ENCODE peak calls at places on chromosomes 1 and 21, in five cellular contexts. One of them, this sample, is unnamed.
A peak's percentile ranks its signal among the peaks of the same experiment; 100 is the strongest.

GRCh38 chr1:235074335-235075120 is 54.1 kb downstream of the TOMM20 start:
- DNase-seq in AG04450: no peak
- DNase-seq in CD8-positive, alpha-beta T cell: no peak
- DNase-seq in tibial nerve: no peak
- DNase-seq in GM23338: peak; percentile 20
- DNase-seq in this sample: no peak

GRCh38 chr1:24995121-24995520 is 65.0 kb upstream of the RUNX3 start:
- DNase-seq in GM23338: no peak
- DNase-seq in CD8-positive, alpha-beta T cell: no peak
- DNase-seq in AG04450: no peak
- DNase-seq in tibial nerve: no peak
- DNase-seq in this sample: no peak

GRCh38 chr1:101526813-101527212 is 290.0 kb downstream of the S1PR1 start:
- DNase-seq in AG04450: no peak
- DNase-seq in GM23338: no peak
- DNase-seq in CD8-positive, alpha-beta T cell: no peak
- DNase-seq in tibial nerve: no peak
- DNase-seq in this sample: no peak

GRCh38 chr1:78651247-78651646 is 1.6 kb downstream of the IFI44 start:
- DNase-seq in tibial nerve: peak; percentile 22
- DNase-seq in AG04450: no peak
- DNase-seq in CD8-positive, alpha-beta T cell: peak; percentile 59
- DNase-seq in GM23338: no peak
- DNase-seq in this sample: no peak

GRCh38 chr1:199054706-199055105 is 415.9 kb downstream of the PTPRC start:
- DNase-seq in GM23338: no peak
- DNase-seq in tibial nerve: no peak
- DNase-seq in CD8-positive, alpha-beta T cell: no peak
- DNase-seq in AG04450: no peak
- DNase-seq in this sample: no peak

GRCh38 chr1:91596474-91596873 is 95.8 kb downstream of the CDC7 start:
- DNase-seq in tibial nerve: no peak
- DNase-seq in CD8-positive, alpha-beta T cell: no peak
- DNase-seq in AG04450: no peak
- DNase-seq in GM23338: no peak
- DNase-seq in this sample: no peak

GRCh38 chr1:196577386-196577785 is 30.9 kb downstream of the KCNT2 start:
- DNase-seq in CD8-positive, alpha-beta T cell: no peak
- DNase-seq in tibial nerve: no peak
- DNase-seq in GM23338: peak; percentile 64
- DNase-seq in AG04450: no peak
- DNase-seq in this sample: no peak

GRCh38 chr21:14862794-14863720 is 201.7 kb downstream of the NRIP1 start:
- DNase-seq in CD8-positive, alpha-beta T cell: no peak
- DNase-seq in GM23338: peak; percentile 58
- DNase-seq in tibial nerve: no peak
- DNase-seq in AG04450: no peak
- DNase-seq in this sample: no peak

GRCh38 chr21:42918291-42918690 is 7.1 kb downstream of the ERVH48-1 start:
- DNase-seq in GM23338: no peak
- DNase-seq in CD8-positive, alpha-beta T cell: no peak
- DNase-seq in AG04450: no peak
- DNase-seq in tibial nerve: no peak
- DNase-seq in this sample: no peak

GRCh38 chr1:161068306-161069200 is 1.1 kb downstream of the ARHGAP30 start:
- DNase-seq in tibial nerve: peak; percentile 49
- DNase-seq in GM23338: peak; percentile 56
- DNase-seq in AG04450: no peak
- DNase-seq in CD8-positive, alpha-beta T cell: peak; percentile 85
- DNase-seq in this sample: no peak

GRCh38 chr1:90763506-90763905 is 46.4 kb upstream of the BARHL2 start:
- DNase-seq in CD8-positive, alpha-beta T cell: no peak
- DNase-seq in tibial nerve: no peak
- DNase-seq in GM23338: no peak
- DNase-seq in AG04450: no peak
- DNase-seq in this sample: no peak

GRCh38 chr1:42756956-42757891 is 9.6 kb downstream of the P3H1 start:
- DNase-seq in CD8-positive, alpha-beta T cell: no peak
- DNase-seq in AG04450: peak; percentile 39
- DNase-seq in GM23338: peak; percentile 91
- DNase-seq in tibial nerve: peak; percentile 15
- DNase-seq in this sample: peak; percentile 34

GRCh38 chr1:59971464-59971911 is 44.9 kb upstream of the CYP2J2 start:
- DNase-seq in GM23338: peak; percentile 86
- DNase-seq in CD8-positive, alpha-beta T cell: peak; percentile 64
- DNase-seq in AG04450: no peak
- DNase-seq in tibial nerve: peak; percentile 65
- DNase-seq in this sample: no peak

GRCh38 chr1:70966018-70966638 is 81.5 kb downstream of the PTGER3 start:
- DNase-seq in AG04450: no peak
- DNase-seq in CD8-positive, alpha-beta T cell: no peak
- DNase-seq in tibial nerve: no peak
- DNase-seq in GM23338: peak; percentile 14
- DNase-seq in this sample: no peak

DNA sequence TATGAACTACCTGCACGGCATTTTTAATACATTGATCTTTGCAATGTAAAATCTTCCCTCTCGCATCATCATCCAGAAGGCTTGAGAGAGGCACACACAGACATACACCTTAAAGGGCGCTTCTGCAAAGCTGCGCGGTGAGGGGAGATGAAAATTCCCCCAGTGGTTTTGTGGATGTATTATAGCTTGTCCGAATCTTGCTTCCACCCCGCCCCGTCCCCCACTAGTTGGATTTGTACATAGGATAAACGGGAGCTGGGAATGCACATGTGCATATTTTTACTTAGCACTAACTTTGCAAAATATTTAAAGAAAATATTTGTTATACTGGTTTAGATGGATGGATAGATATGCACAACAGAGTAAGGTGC is 542 bp upstream of the ASTN1 start:
- DNase-seq in tibial nerve: no peak
- DNase-seq in GM23338: no peak
- DNase-seq in CD8-positive, alpha-beta T cell: no peak
- DNase-seq in AG04450: no peak
- DNase-seq in this sample: no peak
- TF ChIP-seq CTCF in tibial nerve: no peak
- TF ChIP-seq CTCF in GM23338: no peak
- TF ChIP-seq CTCF in CD8-positive, alpha-beta T cell: no peak
- TF ChIP-seq CTCF in AG04450: no peak
- TF ChIP-seq CTCF in this sample: no peak

GRCh38 chr1:26019641-26020315 is 1.8 kb upstream of the EXTL1 start:
- DNase-seq in AG04450: no peak
- DNase-seq in GM23338: no peak
- DNase-seq in CD8-positive, alpha-beta T cell: no peak
- DNase-seq in tibial nerve: no peak
- DNase-seq in this sample: no peak
- H3K4me3 ChIP-seq in AG04450: no peak overlapping the region
- H3K4me3 ChIP-seq in GM23338: no peak overlapping the region
- H3K4me3 ChIP-seq in CD8-positive, alpha-beta T cell: no peak overlapping the region
- H3K4me3 ChIP-seq in tibial nerve: no peak overlapping the region
- H3K4me3 ChIP-seq in this sample: no peak overlapping the region

GRCh38 chr1:223557125-223557465 is 108.4 kb downstream of the CAPN8 start:
- DNase-seq in tibial nerve: no peak
- DNase-seq in GM23338: no peak
- DNase-seq in AG04450: no peak
- DNase-seq in CD8-positive, alpha-beta T cell: no peak
- DNase-seq in this sample: no peak
- TF ChIP-seq CTCF in tibial nerve: no peak
- TF ChIP-seq CTCF in GM23338: no peak
- TF ChIP-seq CTCF in AG04450: no peak
- TF ChIP-seq CTCF in CD8-positive, alpha-beta T cell: no peak
- TF ChIP-seq CTCF in this sample: no peak

GRCh38 chr1:207869859-207870258 is 41.1 kb downstream of the CD34 start:
- DNase-seq in AG04450: no peak
- DNase-seq in GM23338: no peak
- DNase-seq in CD8-positive, alpha-beta T cell: peak; percentile 32
- DNase-seq in tibial nerve: no peak
- DNase-seq in this sample: no peak
- H3K4me3 ChIP-seq in AG04450: no peak overlapping the region
- H3K4me3 ChIP-seq in GM23338: peak overlapping the region; percentile 68
- H3K4me3 ChIP-seq in CD8-positive, alpha-beta T cell: no peak overlapping the region
- H3K4me3 ChIP-seq in tibial nerve: no peak overlapping the region
- H3K4me3 ChIP-seq in this sample: no peak overlapping the region

GRCh38 chr1:192461684-192462083 is 113.9 kb upstream of the RGS1 start:
- DNase-seq in tibial nerve: no peak
- DNase-seq in CD8-positive, alpha-beta T cell: no peak
- DNase-seq in AG04450: no peak
- DNase-seq in GM23338: no peak
- DNase-seq in this sample: no peak
- TF ChIP-seq CTCF in tibial nerve: no peak
- TF ChIP-seq CTCF in CD8-positive, alpha-beta T cell: no peak
- TF ChIP-seq CTCF in AG04450: no peak
- TF ChIP-seq CTCF in GM23338: no peak
- TF ChIP-seq CTCF in this sample: no peak

GRCh38 chr21:45078877-45079281 is 4.5 kb downstream of the ADARB1 start:
- DNase-seq in AG04450: peak; percentile 18
- DNase-seq in CD8-positive, alpha-beta T cell: peak; percentile 78
- DNase-seq in tibial nerve: no peak
- DNase-seq in GM23338: no peak
- DNase-seq in this sample: no peak
- H3K4me3 ChIP-seq in AG04450: no peak overlapping the region
- H3K4me3 ChIP-seq in CD8-positive, alpha-beta T cell: no peak overlapping the region
- H3K4me3 ChIP-seq in tibial nerve: no peak overlapping the region
- H3K4me3 ChIP-seq in GM23338: no peak overlapping the region
- H3K4me3 ChIP-seq in this sample: no peak overlapping the region

GRCh38 chr1:214351551-214352277 is 70.8 kb downstream of the SMYD2 start:
- DNase-seq in AG04450: no peak
- DNase-seq in GM23338: no peak
- DNase-seq in tibial nerve: no peak
- DNase-seq in CD8-positive, alpha-beta T cell: no peak
- DNase-seq in this sample: no peak
- TF ChIP-seq CTCF in AG04450: no peak
- TF ChIP-seq CTCF in GM23338: no peak
- TF ChIP-seq CTCF in tibial nerve: no peak
- TF ChIP-seq CTCF in CD8-positive, alpha-beta T cell: no peak
- TF ChIP-seq CTCF in this sample: no peak

GRCh38 chr1:27150641-27151040 is 4.3 kb downstream of the SLC9A1 start:
- DNase-seq in AG04450: no peak
- DNase-seq in GM23338: no peak
- DNase-seq in CD8-positive, alpha-beta T cell: no peak
- DNase-seq in tibial nerve: no peak
- DNase-seq in this sample: no peak
- H3K4me3 ChIP-seq in AG04450: no peak overlapping the region
- H3K4me3 ChIP-seq in GM23338: no peak overlapping the region
- H3K4me3 ChIP-seq in CD8-positive, alpha-beta T cell: no peak overlapping the region
- H3K4me3 ChIP-seq in tibial nerve: no peak overlapping the region
- H3K4me3 ChIP-seq in this sample: no peak overlapping the region

GRCh38 chr1:81560629-81561028 is 240.1 kb upstream of the ADGRL2 start:
- DNase-seq in tibial nerve: no peak
- DNase-seq in CD8-positive, alpha-beta T cell: no peak
- DNase-seq in GM23338: no peak
- DNase-seq in AG04450: no peak
- DNase-seq in this sample: no peak

GRCh38 chr1:81556968-81557367 is 243.8 kb upstream of the ADGRL2 start:
- DNase-seq in GM23338: no peak
- DNase-seq in AG04450: no peak
- DNase-seq in CD8-positive, alpha-beta T cell: no peak
- DNase-seq in tibial nerve: no peak
- DNase-seq in this sample: no peak

GRCh38 chr1:81562934-81563333 is 237.8 kb upstream of the ADGRL2 start:
- DNase-seq in GM23338: no peak
- DNase-seq in tibial nerve: no peak
- DNase-seq in CD8-positive, alpha-beta T cell: no peak
- DNase-seq in AG04450: no peak
- DNase-seq in this sample: no peak

GRCh38 chr1:81558291-81559076 is 242.2 kb upstream of the ADGRL2 start:
- DNase-seq in GM23338: no peak
- DNase-seq in CD8-positive, alpha-beta T cell: no peak
- DNase-seq in tibial nerve: no peak
- DNase-seq in AG04450: no peak
- DNase-seq in this sample: no peak

DNA sequence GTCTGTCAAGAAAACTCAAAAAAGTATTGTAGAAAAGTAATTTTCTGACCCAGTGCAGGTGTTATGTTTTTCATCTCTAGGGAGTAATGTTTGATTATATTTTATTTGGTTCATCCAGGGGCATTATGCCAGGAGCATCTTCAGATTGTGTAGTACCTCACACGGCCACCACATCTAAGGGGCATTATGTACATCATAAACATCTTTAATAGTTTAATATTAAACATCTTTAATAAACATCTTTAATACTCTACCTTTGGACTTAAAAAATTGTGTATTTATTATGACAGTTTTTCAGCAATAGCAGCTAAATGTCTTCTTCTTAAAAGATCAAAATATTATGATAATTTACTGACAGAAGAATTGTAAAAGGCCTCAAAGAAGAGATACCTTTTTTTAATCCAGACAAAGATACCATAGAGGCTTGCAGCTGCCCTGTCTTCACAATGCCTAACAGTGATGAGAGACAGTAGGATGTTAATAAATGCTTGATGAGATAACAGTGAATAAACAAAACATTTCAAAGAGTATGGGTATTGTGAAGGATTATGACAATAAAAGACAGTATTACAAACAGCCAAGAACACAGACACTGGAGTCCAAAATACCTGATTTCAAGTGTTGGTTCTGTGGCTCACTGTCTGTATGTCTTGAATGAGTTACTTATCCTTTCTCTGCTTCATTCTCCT is 240.9 kb upstream of the ADGRL2 start:
- DNase-seq in CD8-positive, alpha-beta T cell: no peak
- DNase-seq in tibial nerve: no peak
- DNase-seq in GM23338: no peak
- DNase-seq in AG04450: no peak
- DNase-seq in this sample: no peak
- TF ChIP-seq CTCF in CD8-positive, alpha-beta T cell: no peak
- TF ChIP-seq CTCF in tibial nerve: no peak
- TF ChIP-seq CTCF in GM23338: no peak
- TF ChIP-seq CTCF in AG04450: peak; percentile 35
- TF ChIP-seq CTCF in this sample: peak; percentile 27

GRCh38 chr1:158149577-158150269 is 31.0 kb upstream of the CD1D start:
- DNase-seq in AG04450: peak; percentile 91
- DNase-seq in GM23338: peak; percentile 98
- DNase-seq in CD8-positive, alpha-beta T cell: peak; percentile 83
- DNase-seq in tibial nerve: peak; percentile 95
- DNase-seq in this sample: peak; percentile 91
- H3K4me3 ChIP-seq in AG04450: peak overlapping the region; percentile 50
- H3K4me3 ChIP-seq in GM23338: peak overlapping the region; percentile 40
- H3K4me3 ChIP-seq in CD8-positive, alpha-beta T cell: peak overlapping the region; percentile 67
- H3K4me3 ChIP-seq in tibial nerve: peak overlapping the region; percentile 44
- H3K4me3 ChIP-seq in this sample: peak overlapping the region; percentile 28

This sample was measured in astrocyte of the cerebellum.